ENCODE peak calls at places on chromosomes 12 and 14, in five cellular contexts. V is neural progenitor cell, M is MM.1S, I is PC-9, F is GM23248. L is an unnamed sample.
A peak's percentile ranks its signal among the peaks of the same experiment; 100 is the strongest.

GRCh38 chr12:88860846-88861245 is 280.6 kb upstream of the KITLG start:
- DNase-seq in V (no peak), F (no peak), M (no peak), I (no peak), L (no peak)

GRCh38 chr12:103698752-103699540 is 111.9 kb downstream of the STAB2 start:
- DNase-seq in F (peak; percentile 9), I (no peak), M (no peak), V (no peak), L (no peak)

GRCh38 chr14:61388173-61388975 is 67.0 kb downstream of the PRKCH start:
- DNase-seq in F (peak; percentile 30), I (peak; percentile 98), V (no peak), M (no peak), L (no peak)

GRCh38 chr12:110508071-110508586 is 6.0 kb downstream of the RAD9B start:
- DNase-seq in I (no peak), F (no peak), V (no peak), M (no peak), L (no peak)

GRCh38 chr12:132322206-132323132 is 6.9 kb downstream of the GALNT9 start:
- DNase-seq in I (no peak), M (no peak), F (no peak), V (no peak), L (no peak)

GRCh38 chr12:77925536-77926108 is 94.9 kb downstream of the NAV3 start:
- DNase-seq in F (peak; percentile 97), I (peak; percentile 64), V (peak; percentile 91), M (peak; percentile 94), L (peak; percentile 54)

GRCh38 chr12:69468237-69469026 is 1.8 kb upstream of the FRS2 start:
- DNase-seq in F (peak; percentile 82), I (no peak), V (no peak), M (no peak), L (no peak)

GRCh38 chr12:124228050-124228711 is 66.7 kb upstream of the RFLNA start:
- DNase-seq in V (no peak), M (no peak), F (no peak), I (no peak), L (no peak)

GRCh38 chr12:46209914-46210834 is 58.7 kb downstream of the SLC38A1 start:
- DNase-seq in V (no peak), M (no peak), I (no peak), F (no peak), L (no peak)

GRCh38 chr14:21083565-21084325 is 13.6 kb downstream of the ARHGEF40 start:
- DNase-seq in M (no peak), I (no peak), F (no peak), V (no peak), L (peak; percentile 16)

GRCh38 chr12:71393625-71394024 is 46.0 kb upstream of the LGR5 start:
- DNase-seq in F (no peak), M (no peak), V (no peak), I (no peak), L (no peak)

GRCh38 chr14:103104654-103105511 is 10.4 kb downstream of the EXOC3L4 start:
- DNase-seq in I (peak; percentile 76), F (peak; percentile 55), M (peak; percentile 33), V (peak; percentile 77), L (peak; percentile 91)

GRCh38 chr12:96197503-96198272 is 3.5 kb downstream of the ELK3 start:
- DNase-seq in M (no peak), V (no peak), I (peak; percentile 98), F (peak; percentile 96), L (no peak)

GRCh38 chr14:54610051-54610977 is 43.4 kb downstream of the SAMD4A start:
- DNase-seq in I (no peak), V (no peak), M (no peak), F (peak; percentile 77), L (no peak)

GRCh38 chr12:70364695-70365397 is 1.2 kb upstream of the KCNMB4 start:
- DNase-seq in V (peak; percentile 21), F (no peak), I (no peak), M (no peak), L (peak; percentile 8)

GRCh38 chr14:69315302-69315701 is 55.3 kb downstream of the GALNT16 start:
- DNase-seq in V (no peak), M (no peak), I (no peak), F (no peak), L (no peak)

GRCh38 chr12:116927244-116927940 is 16.6 kb downstream of the FBXW8 start:
- DNase-seq in F (no peak), I (no peak), M (no peak), V (no peak), L (no peak)

GRCh38 chr12:48934312-48934706 is 9.0 kb upstream of the FKBP11 start:
- DNase-seq in F (no peak), M (peak; percentile 12), V (no peak), I (no peak), L (peak; percentile 33)

GRCh38 chr12:87967871-87968270 is 61.3 kb downstream of the C12orf50 start:
- DNase-seq in M (no peak), F (no peak), I (no peak), V (no peak), L (no peak)

GRCh38 chr14:43900173-43900655 is 606.9 kb downstream of the FSCB start:
- DNase-seq in M (peak; percentile 49), V (no peak), F (no peak), I (no peak), L (no peak)

GRCh38 chr12:90899456-90900182 is 55.4 kb downstream of the CCER1 start:
- DNase-seq in F (peak; percentile 71), I (no peak), M (no peak), V (no peak), L (no peak)

GRCh38 chr12:123912415-123913385 is 59.9 kb downstream of the CCDC92 start:
- DNase-seq in V (peak; percentile 28), F (no peak), I (no peak), M (no peak), L (peak; percentile 44)

GRCh38 chr14:104143521-104144452 is 5.4 kb downstream of the KIF26A start:
- DNase-seq in F (no peak), M (no peak), V (no peak), I (no peak), L (peak; percentile 36)

GRCh38 chr12:5432011-5432400 is at the start of gene NTF3:
- DNase-seq in M (no peak), F (peak; percentile 72), I (no peak), V (peak; percentile 79), L (peak; percentile 73)

GRCh38 chr12:47754881-47755280 is 3.8 kb downstream of the RAPGEF3 start:
- DNase-seq in F (no peak), V (no peak), I (peak; percentile 80), M (peak; percentile 53), L (no peak)

GRCh38 chr14:96059519-96060135 is 20.5 kb downstream of the C14orf132 start:
- DNase-seq in V (no peak), I (no peak), F (no peak), M (no peak), L (no peak)

DNA sequence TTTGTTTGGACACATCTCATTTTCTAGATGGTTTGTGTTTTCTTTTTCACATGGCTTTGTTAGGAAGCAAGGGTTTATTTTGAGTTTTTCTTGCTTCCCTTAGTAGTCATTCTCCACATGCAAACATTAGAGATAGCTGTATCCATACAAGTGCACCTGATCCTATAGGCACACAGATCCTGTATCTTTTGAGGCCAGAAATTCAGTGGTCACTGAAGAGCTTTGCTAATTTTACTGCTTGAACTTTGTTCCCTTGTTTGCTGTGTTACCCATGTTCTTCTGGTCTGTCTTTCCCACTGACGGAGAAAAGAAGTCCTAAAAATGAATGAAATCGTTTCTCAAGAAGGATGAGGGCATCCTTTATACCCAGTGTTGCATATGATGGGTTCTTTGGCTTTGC is 14.7 kb downstream of the HMGA2 start:
- DNase-seq in I (no peak), V (no peak), M (no peak), F (no peak), L (no peak)
- H3F3A ChIP-seq in I (peaks cover 59% of the 10 kb centered on the region), V (peaks cover 20% of the 10 kb centered on the region), M (no peaks in the 10 kb centered on the region), F (peaks cover 91% of the 10 kb centered on the region), L (peaks cover 98% of the 10 kb centered on the region)

DNA sequence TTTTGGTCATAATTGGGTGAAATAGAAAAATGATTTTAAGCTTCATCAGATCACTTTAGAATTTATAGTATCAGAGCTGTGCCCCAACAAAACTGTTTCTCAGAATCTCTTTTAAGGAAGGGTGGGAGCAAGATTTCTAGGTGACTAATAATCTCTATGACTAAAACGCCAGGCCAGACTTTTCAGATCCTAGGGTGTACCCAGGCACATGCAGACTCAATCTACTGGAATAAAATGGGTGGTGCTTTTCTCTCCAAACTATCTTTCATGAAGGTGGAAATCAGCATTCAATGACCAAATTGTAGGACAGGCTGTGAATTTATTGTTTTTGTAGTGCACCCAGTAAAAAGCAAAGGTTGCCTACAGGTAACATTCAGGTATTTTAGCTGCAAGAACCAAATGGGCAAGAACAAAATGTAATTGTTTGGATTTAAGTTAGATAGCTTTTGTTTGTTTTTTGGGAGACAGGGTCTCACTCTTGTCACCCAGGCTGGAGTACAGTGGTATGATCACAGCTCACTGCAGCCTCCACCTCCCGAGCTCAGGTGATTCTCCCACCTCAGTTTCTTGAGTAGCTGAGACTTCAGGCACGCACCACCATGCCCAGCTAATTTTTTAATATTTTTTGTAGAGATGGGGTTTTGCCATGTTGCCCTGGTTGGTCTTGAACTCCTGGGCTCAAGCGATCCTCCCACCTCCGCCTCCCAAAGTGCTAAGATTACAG is 49.5 kb downstream of the PPP2R5C start:
- DNase-seq in V (no peak), I (peak; percentile 73), M (no peak), F (peak; percentile 88), L (no peak)
- H3F3A ChIP-seq in V (peaks cover 31% of the 10 kb centered on the region), I (peaks cover 34% of the 10 kb centered on the region), M (peaks cover 5% of the 10 kb centered on the region), F (peaks cover 25% of the 10 kb centered on the region), L (peaks cover 26% of the 10 kb centered on the region)

DNA sequence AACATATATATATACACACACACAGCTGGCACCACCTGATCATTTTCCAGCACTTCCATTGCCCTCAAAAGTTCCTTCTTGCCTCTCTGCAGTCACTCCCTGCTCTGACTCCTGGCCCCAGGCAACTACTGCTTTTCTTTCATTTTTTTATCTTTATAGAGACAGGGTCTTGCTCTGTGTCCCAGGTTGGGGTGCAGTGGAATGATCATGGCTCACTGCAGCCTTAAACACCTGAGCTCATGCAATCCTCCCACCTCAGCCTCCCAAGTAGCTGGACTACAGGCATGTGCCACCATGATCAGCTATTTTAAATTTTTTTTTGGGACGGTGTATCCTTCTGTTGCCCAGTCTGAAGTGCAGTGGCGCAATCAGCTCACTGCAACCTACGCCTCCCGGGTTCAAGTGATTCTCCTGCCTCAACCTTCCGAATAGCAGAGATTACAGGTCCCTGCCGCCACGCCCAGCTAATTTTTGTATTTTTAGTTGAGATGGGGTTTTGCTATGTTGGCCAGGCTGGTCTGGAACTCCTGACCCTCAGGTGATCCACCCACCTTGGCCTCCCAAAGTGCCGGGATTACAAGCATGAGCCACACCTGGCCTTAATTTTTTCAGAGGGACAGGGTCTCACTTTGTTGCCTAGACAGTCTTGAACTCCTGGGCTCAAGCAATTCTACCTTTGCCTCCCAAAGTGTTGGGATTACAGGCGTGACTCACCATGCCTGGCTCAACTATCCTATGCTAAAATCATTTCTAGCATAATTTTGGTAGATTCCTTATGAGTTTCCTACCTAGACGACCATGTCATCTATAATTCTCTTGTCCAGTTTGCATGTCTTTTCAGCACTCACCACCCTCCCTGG is 7.8 kb downstream of the HSP90AA1 start:
- DNase-seq in M (no peak), I (no peak), F (no peak), V (no peak), L (no peak)
- H3F3A ChIP-seq in M (peaks cover 10% of the 10 kb centered on the region), I (peaks cover 91% of the 10 kb centered on the region), F (peaks cover 63% of the 10 kb centered on the region), V (peaks cover 67% of the 10 kb centered on the region), L (peaks cover 58% of the 10 kb centered on the region)

DNA sequence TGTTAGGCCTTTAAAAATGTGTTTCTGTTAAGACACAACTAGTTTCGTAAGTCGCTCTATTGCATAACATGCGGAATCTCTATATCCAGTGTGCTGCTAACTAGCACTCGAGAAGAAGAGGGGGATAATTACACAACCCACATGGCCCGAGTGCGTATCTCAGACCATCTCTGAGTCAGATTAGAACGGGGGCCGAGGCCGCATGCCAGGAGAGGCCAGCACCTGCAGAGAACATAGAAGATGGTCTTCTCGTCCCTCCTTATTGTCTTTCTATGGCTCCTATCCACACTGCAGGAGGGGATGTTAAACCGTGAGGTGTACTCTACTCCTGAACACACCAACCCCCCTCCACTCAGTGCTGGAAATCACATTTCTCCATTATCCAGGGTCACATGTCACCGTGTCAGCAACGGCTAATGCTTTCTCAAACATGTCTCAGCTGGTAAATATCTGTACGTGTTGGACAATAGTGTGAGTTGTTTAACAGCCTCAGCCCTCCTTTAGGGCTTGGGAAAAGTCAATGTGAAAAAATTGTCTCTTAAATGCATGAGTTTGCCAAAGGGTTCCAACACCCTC is 56.3 kb downstream of the CCDC88C start:
- DNase-seq in I (peak; percentile 94), V (no peak), F (no peak), M (no peak), L (no peak)
- H3F3A ChIP-seq in I (peaks cover 22% of the 10 kb centered on the region), V (peaks cover 3% of the 10 kb centered on the region), F (no peaks in the 10 kb centered on the region), M (peaks cover 47% of the 10 kb centered on the region), L (no peaks in the 10 kb centered on the region)

L was measured in SK-N-SH.